ENCODE peak calls at places on chromosomes 13 and 19, in four cellular contexts. C, V, J and S are unnamed samples.

GRCh38 chr13:27203854-27204253 is 32.2 kb upstream of the USP12 start:
- DNase-seq in V (no peak), C (no peak), J (peak), S (no peak)

GRCh38 chr13:78712866-78713265 is 53.9 kb upstream of the OBI1 start:
- DNase-seq in V (no peak), C (no peak), J (no peak), S (no peak)

GRCh38 chr19:43664008-43664407 is 6.0 kb downstream of the PLAUR start:
- DNase-seq in J (no peak), C (no peak), V (peak), S (no peak)

GRCh38 chr13:48596128-48596429 is 57.6 kb upstream of the CYSLTR2 start:
- DNase-seq in C (no peak), J (no peak), V (no peak), S (no peak)

GRCh38 chr13:113976711-113977684 is 3.1 kb upstream of the C13orf46 start:
- DNase-seq in J (no peak), V (no peak), C (no peak), S (no peak)

GRCh38 chr19:15332311-15332996 is at the start of gene BRD4:
- DNase-seq in J (no peak), V (no peak), C (peak), S (peak)

GRCh38 chr19:14471436-14472187 is 3.5 kb downstream of the PTGER1 start:
- DNase-seq in V (no peak), C (peak), J (no peak), S (peak)

GRCh38 chr19:21101511-21102242 is 19.7 kb downstream of the ZNF714 start:
- DNase-seq in J (no peak), C (no peak), V (no peak), S (no peak)

GRCh38 chr13:77729502-77730221 is 32.2 kb downstream of the SLAIN1 start:
- DNase-seq in J (no peak), V (peak), C (no peak), S (no peak)

GRCh38 chr13:82800391-82800790 is 1081.9 kb downstream of the SLITRK1 start:
- DNase-seq in J (no peak), C (no peak), V (no peak), S (no peak)

GRCh38 chr13:28048768-28049167 is 51.6 kb downstream of the FLT3 start:
- DNase-seq in J (no peak), V (no peak), C (no peak), S (no peak)

GRCh38 chr19:2507109-2507508 is 31.2 kb downstream of the GADD45B start:
- DNase-seq in C (peak), V (no peak), J (peak), S (no peak)

GRCh38 chr19:49881672-49882394 is 4.3 kb downstream of the TBC1D17 start:
- DNase-seq in J (no peak), C (peak), V (no peak), S (peak)

GRCh38 chr19:11131471-11131870 is 24.1 kb downstream of the SPC24 start:
- DNase-seq in J (no peak), V (no peak), C (no peak), S (peak)

GRCh38 chr13:100392709-100393630 is 195.6 kb downstream of the GGACT start:
- DNase-seq in V (peak), C (peak), J (peak), S (no peak)

GRCh38 chr19:43651758-43652545 is 12.3 kb upstream of the CADM4 start:
- DNase-seq in V (no peak), C (peak), J (peak), S (peak)

GRCh38 chr19:34957830-34958751 is 5.9 kb downstream of the ZNF792 start:
- DNase-seq in J (no peak), C (no peak), V (no peak), S (no peak)

GRCh38 chr13:50326746-50327145 is 311.5 kb downstream of the KCNRG start:
- DNase-seq in J (no peak), V (no peak), C (no peak), S (no peak)

GRCh38 chr19:1450735-1451669 is 1.1 kb downstream of the APC2 start:
- DNase-seq in J (no peak), V (no peak), C (no peak), S (peak)

GRCh38 chr19:676343-677105 is at the start of gene FSTL3:
- DNase-seq in V (no peak), J (no peak), C (no peak), S (no peak)

GRCh38 chr19:12665281-12665573 is 1.3 kb downstream of the MAN2B1 start:
- DNase-seq in J (no peak), V (peak), C (no peak), S (no peak)

GRCh38 chr13:34000955-34001354 is 183.0 kb downstream of the RFC3 start:
- DNase-seq in V (no peak), C (no peak), J (no peak), S (no peak)

GRCh38 chr19:16571689-16572331 is 405 bp downstream of the SLC35E1 start:
- DNase-seq in J (no peak), C (no peak), V (no peak), S (no peak)

GRCh38 chr19:39407394-39407643 is 672 bp downstream of the ZFP36 start:
- DNase-seq in C (no peak), J (no peak), V (no peak), S (no peak)

GRCh38 chr13:67137044-67137735 is 92.9 kb downstream of the PCDH9 start:
- DNase-seq in J (no peak), C (no peak), V (no peak), S (no peak)

GRCh38 chr19:29523568-29523967 is 2.2 kb upstream of the VSTM2B start:
- DNase-seq in J (no peak), V (no peak), C (no peak), S (no peak)

GRCh38 chr19:29525901-29526729 is at the start of gene VSTM2B:
- DNase-seq in J (no peak), C (no peak), V (no peak), S (peak)

GRCh38 chr19:29526730-29527499 is 1.1 kb downstream of the VSTM2B start:
- DNase-seq in J (no peak), V (no peak), C (peak), S (peak)

GRCh38 chr19:29524201-29524911 is 1.4 kb upstream of the VSTM2B start:
- DNase-seq in J (no peak), C (no peak), V (no peak), S (no peak)

GRCh38 chr19:29524912-29525870 is 603 bp upstream of the VSTM2B start:
- DNase-seq in V (no peak), J (no peak), C (no peak), S (no peak)
- TF ChIP-seq NFIC in V (no peak), J (no peak), C (no peak), S (no peak)

GRCh38 chr13:94305463-94305862 is 174.0 kb downstream of the DCT start:
- DNase-seq in V (no peak), C (no peak), J (no peak), S (no peak)
- TF ChIP-seq NFIC in V (no peak), C (no peak), J (no peak), S (peak)

DNA sequence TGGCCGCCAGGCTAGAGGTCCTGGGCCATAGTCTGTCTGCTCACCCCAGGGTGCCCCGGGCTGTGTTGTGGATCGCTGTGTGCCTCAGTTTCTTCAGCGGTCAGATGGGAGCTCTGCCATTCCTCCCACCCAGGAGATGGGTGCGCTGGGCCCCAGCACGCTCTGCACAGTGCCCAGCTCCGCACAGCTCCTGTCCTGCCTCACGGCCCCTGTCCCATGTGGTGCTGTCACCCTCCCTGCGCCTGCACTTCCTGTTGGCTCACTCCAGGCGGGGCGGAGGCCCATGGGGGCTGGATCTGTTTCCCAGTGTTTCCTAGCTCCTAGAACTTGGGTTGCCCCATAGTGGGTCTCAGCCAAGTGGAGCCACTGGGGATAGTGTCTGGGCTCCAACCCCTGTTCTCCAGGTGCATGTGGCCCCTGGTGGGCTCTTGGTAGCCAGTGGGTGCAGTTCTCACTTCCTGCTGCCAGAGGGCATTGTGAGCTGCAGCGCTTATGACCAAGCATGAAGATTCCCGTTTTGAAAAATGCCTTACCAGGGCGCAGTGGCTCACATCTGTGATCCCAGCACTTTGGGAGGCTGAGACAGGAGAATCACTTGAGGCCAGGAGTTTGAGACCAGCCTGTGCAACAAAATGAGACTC is 69.8 kb downstream of the KDM4B start:
- DNase-seq in V (no peak), C (peak), J (peak), S (peak)
- TF ChIP-seq NFIC in V (no peak), C (no peak), J (no peak), S (no peak)

GRCh38 chr19:7863157-7863970 is 10.8 kb downstream of the PRR36 start:
- DNase-seq in V (no peak), C (no peak), J (no peak), S (no peak)
- TF ChIP-seq NFIC in V (no peak), C (no peak), J (no peak), S (no peak)

GRCh38 chr13:112941349-112941748 is 27.7 kb upstream of the MCF2L start:
- DNase-seq in C (no peak), V (no peak), J (no peak), S (no peak)

GRCh38 chr13:112938680-112939079 is 30.3 kb upstream of the MCF2L start:
- DNase-seq in V (no peak), J (no peak), C (no peak), S (no peak)

GRCh38 chr13:112943309-112944125 is 25.5 kb upstream of the MCF2L start:
- DNase-seq in J (no peak), C (no peak), V (no peak), S (peak)

GRCh38 chr13:112940236-112940635 is 28.8 kb upstream of the MCF2L start:
- DNase-seq in C (no peak), J (no peak), V (no peak), S (peak)

DNA sequence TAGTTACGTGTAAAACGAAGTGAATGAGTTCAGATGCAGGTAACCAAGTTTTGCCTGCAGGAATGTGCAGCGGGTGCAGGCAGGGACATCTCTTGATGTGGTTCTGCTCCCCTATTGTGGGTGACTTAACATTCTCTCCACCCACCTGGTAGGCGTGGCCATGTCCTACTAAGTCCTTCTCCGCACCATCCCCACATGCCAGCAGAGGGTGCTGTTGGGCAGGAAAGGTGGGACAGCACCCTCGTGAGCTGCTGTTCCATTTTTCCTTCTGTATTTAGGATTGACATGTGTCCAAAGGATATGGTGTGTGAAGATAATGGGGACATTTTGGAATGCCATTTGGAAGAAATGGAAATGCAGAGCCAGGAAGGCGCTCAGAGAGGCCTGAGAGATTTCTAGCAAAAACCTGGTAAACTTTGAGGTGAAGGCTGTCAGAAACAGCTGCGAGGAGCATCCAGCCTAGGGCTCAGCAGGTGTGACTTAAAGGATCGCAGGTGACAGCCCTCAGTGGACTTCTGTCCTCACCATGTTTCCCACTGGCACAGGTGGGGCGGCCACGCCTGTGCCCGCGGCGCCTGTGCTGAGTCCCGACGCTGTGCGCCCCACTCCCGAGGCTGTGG is 26.2 kb upstream of the MCF2L start:
- DNase-seq in V (peak), C (peak), J (peak), S (peak)
- TF ChIP-seq NFIC in V (no peak), C (no peak), J (no peak), S (no peak)

DNA sequence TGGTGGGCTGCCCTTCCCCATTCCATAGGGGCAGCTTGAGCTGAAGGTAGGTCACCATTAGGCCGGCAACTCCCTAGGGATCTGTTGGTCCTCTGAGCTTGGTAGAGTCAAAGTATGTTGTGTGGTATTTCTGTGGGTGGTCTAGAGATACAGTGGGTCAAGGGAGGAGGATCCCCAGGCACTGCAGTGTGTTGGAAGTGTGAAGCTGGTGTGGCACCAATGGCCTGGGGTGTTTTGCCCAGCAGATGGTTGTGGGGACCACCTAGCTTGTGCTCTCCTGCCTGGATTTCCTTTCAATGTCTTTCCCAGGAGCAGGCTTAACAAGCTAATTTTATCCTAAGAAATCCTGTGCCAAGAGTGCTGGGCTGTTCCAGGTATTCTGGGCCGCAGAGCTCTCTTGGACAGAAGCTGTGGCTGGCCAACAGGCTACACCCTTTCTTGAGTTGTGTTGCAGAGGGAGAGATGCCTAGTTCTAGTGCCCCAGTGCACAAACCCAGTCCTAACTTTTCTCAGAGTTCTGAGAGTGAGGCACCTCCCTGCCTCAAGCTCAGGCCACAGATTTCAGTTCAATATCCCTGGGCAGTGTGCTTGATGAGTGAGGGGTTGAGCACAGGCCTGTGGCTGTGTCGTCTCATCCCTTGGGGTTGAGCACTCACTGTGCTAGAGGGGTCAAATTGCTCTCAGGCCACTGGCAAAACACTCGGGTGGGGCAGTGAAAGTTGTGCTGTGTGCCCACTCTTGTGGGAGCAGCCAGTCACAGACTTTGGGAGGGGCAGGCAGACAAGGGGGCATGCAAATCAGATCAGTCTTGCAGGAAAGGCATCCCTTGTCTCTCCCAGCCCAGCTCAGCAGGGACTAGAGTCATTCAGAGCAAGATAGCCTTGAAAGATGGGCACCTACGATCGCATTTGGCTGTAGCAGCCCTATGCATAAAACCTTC is 1806.1 kb upstream of the MIR17HG start:
- DNase-seq in V (no peak), J (no peak), C (no peak), S (no peak)
- TF ChIP-seq NFIC in V (no peak), J (no peak), C (no peak), S (no peak)